ENCODE peak calls at places on chromosomes 4 and X, in ten cellular contexts. W is BJ, M is lower leg skin, D is fibroblast of mammary gland, L is psoas muscle, J is brain microvascular endothelial cell, Z is HL-60, H is astrocyte of the spinal cord, N is left ventricle myocardium inferior, F is skeletal muscle cell. K is an unnamed sample.

GRCh38 chrX:87583679-87584078 is 66.1 kb downstream of the KLHL4 start:
- DNase-seq in W (no peak), M (no peak), D (peak; percentile 39), L (no peak), J (no peak), Z (peak; percentile 14), H (no peak), N (no peak), F (no peak), K (peak; percentile 9)

GRCh38 chr4:151218343-151218742 is 58.6 kb upstream of the PRSS48 start:
- DNase-seq in W (no peak), M (no peak), D (peak; percentile 79), L (no peak), J (peak; percentile 31), Z (no peak), H (peak; percentile 55), N (no peak), F (no peak), K (no peak)

GRCh38 chrX:111302284-111302683 is 32.0 kb upstream of the CAPN6 start:
- DNase-seq in W (no peak), M (no peak), D (no peak), L (no peak), J (no peak), Z (no peak), H (no peak), N (no peak), F (no peak), K (no peak)

GRCh38 chr4:87032884-87033533 is 98.2 kb downstream of the AFF1 start:
- DNase-seq in W (no peak), M (no peak), D (peak; percentile 83), L (no peak), J (peak; percentile 60), Z (no peak), H (peak; percentile 83), N (no peak), F (peak; percentile 80), K (peak; percentile 38)

GRCh38 chr4:148778980-148779675 is 336.9 kb upstream of the NR3C2 start:
- DNase-seq in W (no peak), M (no peak), D (no peak), L (no peak), J (no peak), Z (no peak), H (no peak), N (no peak), F (no peak), K (no peak)

GRCh38 chr4:147590249-147590920 is 26.8 kb upstream of the TMEM184C start:
- DNase-seq in W (no peak), M (peak; percentile 42), D (peak; percentile 75), L (peak; percentile 52), J (peak; percentile 81), Z (peak; percentile 31), H (peak; percentile 85), N (peak; percentile 33), F (no peak), K (peak; percentile 87)

GRCh38 chr4:151355155-151355554 is 29.8 kb upstream of the SH3D19 start:
- DNase-seq in W (no peak), M (peak; percentile 30), D (no peak), L (no peak), J (no peak), Z (no peak), H (no peak), N (no peak), F (no peak), K (no peak)

GRCh38 chr4:6751611-6752485 is 30.7 kb upstream of the KIAA0232 start:
- DNase-seq in W (no peak), M (no peak), D (no peak), L (no peak), J (no peak), Z (no peak), H (no peak), N (no peak), F (no peak), K (no peak)

GRCh38 chrX:88244066-88244465 is 503.0 kb upstream of the CPXCR1 start:
- DNase-seq in W (no peak), M (no peak), D (no peak), L (no peak), J (no peak), Z (no peak), H (no peak), N (no peak), F (no peak), K (no peak)

GRCh38 chr4:145484240-145484846 is 2.7 kb downstream of the SMAD1 start:
- DNase-seq in W (no peak), M (no peak), D (no peak), L (no peak), J (no peak), Z (no peak), H (no peak), N (no peak), F (no peak), K (no peak)

GRCh38 chr4:19969492-19969891 is 282.2 kb upstream of the SLIT2 start:
- DNase-seq in W (no peak), M (no peak), D (no peak), L (no peak), J (no peak), Z (no peak), H (no peak), N (no peak), F (no peak), K (peak; percentile 40)

GRCh38 chrX:119573840-119574393 is 446 bp upstream of the UBE2A start:
- DNase-seq in W (no peak), M (peak; percentile 14), D (peak; percentile 50), L (peak; percentile 53), J (peak; percentile 35), Z (peak; percentile 7), H (peak; percentile 51), N (peak; percentile 17), F (no peak), K (peak; percentile 24)

DNA sequence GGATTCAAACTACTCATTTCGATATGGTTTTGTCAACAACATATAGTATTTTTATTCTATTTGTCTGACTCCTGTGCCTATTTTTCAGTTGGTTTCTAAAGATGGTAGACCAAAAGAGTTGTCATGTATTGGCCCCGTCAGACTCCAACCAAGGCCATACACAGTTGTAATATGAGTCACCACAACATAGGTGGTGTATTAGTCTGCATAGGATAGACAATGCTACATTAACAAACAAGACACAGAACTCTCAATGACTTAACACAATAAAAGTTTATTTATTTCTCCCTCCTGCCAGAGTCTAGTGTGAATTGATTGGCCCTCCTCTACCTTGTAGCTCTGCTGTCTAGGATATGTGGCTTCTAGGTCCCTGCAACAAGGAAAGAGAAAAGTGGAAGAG is 45.9 kb downstream of the ARL9 start:
- DNase-seq in W (no peak), M (no peak), D (no peak), L (no peak), J (no peak), Z (no peak), H (no peak), N (no peak), F (no peak), K (no peak)
- H3K4me3 ChIP-seq in W (no peak overlapping the region), M (no peak overlapping the region), D (no peak overlapping the region), L (no peak overlapping the region), J (no peak overlapping the region), Z (no peak overlapping the region), H (no peak overlapping the region), N (no peak overlapping the region), F (no peak overlapping the region), K (no peak overlapping the region)

GRCh38 chr4:3248178-3248480 is 830 bp upstream of the MSANTD1 start:
- DNase-seq in W (no peak), M (no peak), D (no peak), L (no peak), J (no peak), Z (no peak), H (no peak), N (no peak), F (no peak), K (no peak)

GRCh38 chr4:3249681-3250437 is 900 bp downstream of the MSANTD1 start:
- DNase-seq in W (no peak), M (no peak), D (no peak), L (peak; percentile 45), J (no peak), Z (no peak), H (no peak), N (peak; percentile 9), F (no peak), K (no peak)

GRCh38 chr4:3250438-3250955 is 1.5 kb downstream of the MSANTD1 start:
- DNase-seq in W (no peak), M (no peak), D (no peak), L (peak; percentile 49), J (no peak), Z (no peak), H (no peak), N (no peak), F (no peak), K (no peak)

GRCh38 chr4:3247399-3248177 is 1.4 kb upstream of the MSANTD1 start:
- DNase-seq in W (no peak), M (no peak), D (no peak), L (no peak), J (no peak), Z (no peak), H (no peak), N (no peak), F (no peak), K (no peak)

GRCh38 chr4:3248811-3249661 is at the start of gene MSANTD1:
- DNase-seq in W (no peak), M (no peak), D (peak; percentile 51), L (no peak), J (peak; percentile 35), Z (no peak), H (peak; percentile 47), N (no peak), F (no peak), K (peak; percentile 47)
- H3K4me3 ChIP-seq in W (no peak within 1 kb of the TSS), M (no peak within 1 kb of the TSS), D (no peak within 1 kb of the TSS), L (no peak within 1 kb of the TSS), J (no peak within 1 kb of the TSS), Z (no peak within 1 kb of the TSS), H (no peak within 1 kb of the TSS), N (no peak within 1 kb of the TSS), F (no peak within 1 kb of the TSS), K (no peak within 1 kb of the TSS)

DNA sequence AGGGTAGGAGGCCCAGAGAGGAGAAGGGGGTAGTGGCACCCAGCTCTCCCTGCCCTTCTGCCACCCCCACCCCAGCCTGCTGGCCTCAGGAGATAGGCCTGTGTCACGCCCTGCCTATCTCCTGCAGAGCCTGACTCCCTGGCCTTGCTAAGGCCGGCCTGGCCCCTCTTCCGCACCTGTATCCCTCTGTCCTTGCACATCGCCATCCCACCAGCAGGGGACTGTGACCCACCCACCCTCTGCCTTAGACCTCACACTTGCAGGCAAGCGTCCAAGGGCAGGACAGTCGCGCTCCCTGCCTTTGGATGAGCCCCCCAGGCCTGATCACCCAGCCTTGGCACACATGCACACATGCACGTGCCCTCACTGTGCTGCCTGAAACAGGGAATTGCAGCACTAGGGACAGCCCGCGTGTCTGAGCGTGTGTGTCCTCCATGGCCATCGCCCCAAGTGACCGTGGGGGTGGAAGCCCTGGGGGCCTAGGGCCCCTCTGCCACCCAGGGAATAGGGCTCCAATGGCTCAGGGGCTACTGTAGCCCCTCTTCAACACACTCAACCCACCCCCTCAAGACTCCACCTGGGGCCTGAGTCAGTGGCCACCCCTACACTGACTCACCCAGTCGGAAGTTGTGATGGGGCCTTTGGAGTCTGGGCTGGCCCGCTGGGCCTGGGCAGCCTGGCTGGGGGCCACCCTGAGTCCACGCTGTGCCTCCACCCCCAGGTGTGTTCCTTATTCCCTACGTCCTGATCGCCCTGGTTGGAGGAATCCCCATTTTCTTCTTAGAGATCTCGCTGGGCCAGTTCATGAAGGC is 2.1 kb downstream of the SLC6A8 start:
- DNase-seq in W (no peak), M (no peak), D (no peak), L (peak; percentile 61), J (no peak), Z (no peak), H (no peak), N (no peak), F (no peak), K (no peak)
- H3K4me3 ChIP-seq in W (peak overlapping the region; percentile 45), M (no peak overlapping the region), D (no peak overlapping the region), L (peak overlapping the region; percentile 68), J (no peak overlapping the region), Z (no peak overlapping the region), H (peak overlapping the region; percentile 12), N (peak overlapping the region; percentile 66), F (peak overlapping the region; percentile 40), K (no peak overlapping the region)

GRCh38 chr4:105896461-105896939 is 1.2 kb downstream of the NPNT start:
- DNase-seq in W (no peak), M (no peak), D (no peak), L (no peak), J (no peak), Z (no peak), H (no peak), N (no peak), F (no peak), K (no peak)
- H3K4me3 ChIP-seq in W (no peak overlapping the region), M (peak overlapping the region; percentile 46), D (peak overlapping the region; percentile 10), L (peak overlapping the region; percentile 76), J (peak overlapping the region; percentile 38), Z (peak overlapping the region; percentile 6), H (peak overlapping the region; percentile 12), N (peak overlapping the region; percentile 71), F (peak overlapping the region; percentile 39), K (peak overlapping the region; percentile 48)

K was measured in A673.